ENCODE peak calls at places on chromosomes 7 and 10, in eight cellular contexts. L is neural progenitor cell; E is T-helper 17 cell; U is naive thymus-derived CD4-positive, alpha-beta T cell; P is astrocyte; J is gastrocnemius medialis; V is lung; C is AG04450. F is an unnamed sample.

GRCh38 chr7:117250801-117251200 is 72.1 kb downstream of the WNT2 start:
- DNase-seq in L (no peak), E (no peak), U (no peak), P (peak; percentile 71), J (no peak), V (no peak), C (no peak), F (no peak)

GRCh38 chr7:129574487-129574886 is 37.0 kb upstream of the NRF1 start:
- DNase-seq in L (no peak), E (no peak), U (no peak), P (peak; percentile 86), J (peak; percentile 22), V (no peak), C (peak; percentile 41), F (no peak)

GRCh38 chr10:29712108-29712507 is 77.3 kb upstream of the SVIL start:
- DNase-seq in L (peak; percentile 36), E (no peak), U (no peak), P (no peak), J (no peak), V (peak; percentile 25), C (no peak), F (no peak)

GRCh38 chr10:122448600-122448999 is 5.9 kb upstream of the ARMS2 start:
- DNase-seq in L (no peak), E (no peak), U (no peak), P (no peak), J (no peak), V (no peak), C (no peak), F (no peak)

GRCh38 chr10:34124522-34125035 is 690.5 kb downstream of the PARD3 start:
- DNase-seq in L (no peak), E (no peak), U (no peak), P (peak; percentile 64), J (peak; percentile 41), V (peak; percentile 41), C (no peak), F (no peak)

GRCh38 chr7:918441-919113 is 35.9 kb downstream of the ADAP1 start:
- DNase-seq in L (no peak), E (peak; percentile 8), U (no peak), P (no peak), J (peak; percentile 2), V (no peak), C (no peak), F (no peak)

GRCh38 chr7:41438919-41439882 is 263.7 kb downstream of the INHBA start:
- DNase-seq in L (no peak), E (no peak), U (no peak), P (no peak), J (no peak), V (no peak), C (no peak), F (no peak)

GRCh38 chr7:99539213-99539811 is 12.6 kb downstream of the FAM200A start:
- DNase-seq in L (no peak), E (no peak), U (no peak), P (no peak), J (no peak), V (no peak), C (no peak), F (no peak)

GRCh38 chr10:129725011-129725410 is 239.1 kb downstream of the EBF3 start:
- DNase-seq in L (no peak), E (no peak), U (no peak), P (no peak), J (no peak), V (no peak), C (no peak), F (no peak)

GRCh38 chr10:31320179-31320597 is 1.2 kb downstream of the ZEB1 start:
- DNase-seq in L (peak; percentile 63), E (peak; percentile 37), U (peak; percentile 51), P (peak; percentile 33), J (peak; percentile 50), V (peak; percentile 29), C (no peak), F (no peak)

GRCh38 chr7:147412782-147413186 is 1177.8 kb upstream of the C7orf33 start:
- DNase-seq in L (no peak), E (no peak), U (no peak), P (peak; percentile 86), J (no peak), V (no peak), C (peak; percentile 77), F (no peak)

GRCh38 chr7:40733578-40733977 is 598.8 kb downstream of the SUGCT start:
- DNase-seq in L (no peak), E (no peak), U (no peak), P (no peak), J (no peak), V (no peak), C (no peak), F (peak; percentile 25)

GRCh38 chr10:132319853-132320669 is 11.9 kb upstream of the LRRC27 start:
- DNase-seq in L (no peak), E (no peak), U (no peak), P (peak; percentile 87), J (peak; percentile 69), V (no peak), C (peak; percentile 67), F (no peak)

GRCh38 chr7:87926581-87927461 is 7.2 kb upstream of the ADAM22 start:
- DNase-seq in L (peak; percentile 43), E (no peak), U (no peak), P (peak; percentile 71), J (no peak), V (no peak), C (no peak), F (peak; percentile 42)

GRCh38 chr7:14430921-14431320 is 441.5 kb upstream of the ETV1 start:
- DNase-seq in L (peak; percentile 78), E (no peak), U (no peak), P (no peak), J (no peak), V (no peak), C (no peak), F (no peak)

GRCh38 chr7:14436878-14437277 is 447.4 kb upstream of the ETV1 start:
- DNase-seq in L (no peak), E (no peak), U (no peak), P (no peak), J (no peak), V (no peak), C (no peak), F (no peak)

GRCh38 chr7:14432936-14433335 is 443.5 kb upstream of the ETV1 start:
- DNase-seq in L (peak; percentile 92), E (no peak), U (no peak), P (no peak), J (no peak), V (no peak), C (no peak), F (no peak)
- H3K9me3 ChIP-seq in L (no peaks in the 10 kb centered on the region), E (no peaks in the 10 kb centered on the region), U (no peaks in the 10 kb centered on the region), P (no peaks in the 10 kb centered on the region), J (no peaks in the 10 kb centered on the region), V (no peaks in the 10 kb centered on the region), C (no peaks in the 10 kb centered on the region), F (no peaks in the 10 kb centered on the region)

GRCh38 chr7:13832346-13832745 is 157.1 kb downstream of the ETV1 start:
- DNase-seq in L (no peak), E (no peak), U (no peak), P (no peak), J (no peak), V (no peak), C (no peak), F (no peak)

GRCh38 chr7:13829231-13829630 is 160.2 kb downstream of the ETV1 start:
- DNase-seq in L (no peak), E (no peak), U (no peak), P (no peak), J (no peak), V (no peak), C (no peak), F (no peak)

GRCh38 chr7:13830604-13830915 is 158.9 kb downstream of the ETV1 start:
- DNase-seq in L (no peak), E (no peak), U (no peak), P (no peak), J (no peak), V (no peak), C (no peak), F (no peak)

GRCh38 chr7:13827716-13828115 is 161.8 kb downstream of the ETV1 start:
- DNase-seq in L (no peak), E (no peak), U (no peak), P (peak; percentile 61), J (no peak), V (no peak), C (no peak), F (no peak)

DNA sequence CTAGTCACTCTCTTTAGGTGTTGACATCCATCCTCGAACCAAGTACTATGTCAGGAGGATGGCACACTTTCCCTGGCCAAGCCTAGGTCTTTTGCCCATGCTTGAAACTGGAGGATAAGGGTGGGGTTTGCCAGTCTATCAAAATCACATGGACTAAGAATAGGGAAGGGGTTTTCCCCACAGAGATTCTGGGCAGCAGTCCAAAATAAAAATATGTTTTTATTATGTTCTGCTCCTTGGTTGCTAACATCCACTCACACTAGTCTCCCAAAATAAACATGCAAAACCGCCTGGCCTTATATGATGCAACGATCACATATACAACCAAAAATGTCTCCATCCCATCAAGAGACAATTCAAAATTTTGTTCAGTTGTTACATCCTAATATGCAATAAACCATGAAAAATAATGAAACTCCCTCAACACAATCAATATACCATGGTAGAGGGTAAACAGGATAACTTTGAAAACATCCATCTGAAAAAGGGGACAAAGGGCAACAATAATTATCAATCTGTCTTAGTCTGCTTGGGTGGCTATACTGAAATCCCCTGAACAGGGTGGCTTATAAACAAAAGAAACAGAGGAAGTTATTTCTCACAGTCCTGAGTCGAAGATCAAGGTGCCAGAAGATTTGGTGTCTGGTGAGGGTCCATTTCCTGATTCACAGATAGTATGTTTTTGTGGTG is 159.4 kb downstream of the ETV1 start:
- DNase-seq in L (no peak), E (no peak), U (no peak), P (peak; percentile 39), J (no peak), V (no peak), C (peak; percentile 61), F (no peak)
- H3K9me3 ChIP-seq in L (no peaks in the 10 kb centered on the region), E (no peaks in the 10 kb centered on the region), U (no peaks in the 10 kb centered on the region), P (no peaks in the 10 kb centered on the region), J (no peaks in the 10 kb centered on the region), V (no peaks in the 10 kb centered on the region), C (no peaks in the 10 kb centered on the region), F (no peaks in the 10 kb centered on the region)

DNA sequence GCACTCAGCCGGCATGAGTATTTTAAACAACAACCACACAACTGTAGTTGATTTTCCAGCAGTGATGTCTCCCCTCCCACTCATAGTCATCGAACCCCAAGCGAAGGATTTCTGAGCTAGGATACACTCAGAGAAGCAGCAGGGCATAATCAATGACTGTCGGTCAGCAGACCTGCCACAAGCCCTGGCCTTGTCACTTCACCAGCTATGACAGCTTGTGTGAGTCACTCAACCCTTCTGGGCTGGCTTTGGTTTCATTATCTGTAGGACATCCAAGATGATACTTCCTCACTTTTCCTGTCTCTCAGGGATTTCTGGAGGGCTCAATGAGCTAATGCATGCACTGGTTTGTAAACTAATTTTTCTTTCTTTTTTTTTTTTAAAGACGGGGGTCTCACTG is 22.0 kb upstream of the UBE3C start:
- DNase-seq in L (no peak), E (no peak), U (no peak), P (no peak), J (no peak), V (no peak), C (no peak), F (no peak)
- H3K9me3 ChIP-seq in L (no peaks in the 10 kb centered on the region), E (no peaks in the 10 kb centered on the region), U (no peaks in the 10 kb centered on the region), P (no peaks in the 10 kb centered on the region), J (no peaks in the 10 kb centered on the region), V (no peaks in the 10 kb centered on the region), C (peaks cover 3% of the 10 kb centered on the region), F (no peaks in the 10 kb centered on the region)

DNA sequence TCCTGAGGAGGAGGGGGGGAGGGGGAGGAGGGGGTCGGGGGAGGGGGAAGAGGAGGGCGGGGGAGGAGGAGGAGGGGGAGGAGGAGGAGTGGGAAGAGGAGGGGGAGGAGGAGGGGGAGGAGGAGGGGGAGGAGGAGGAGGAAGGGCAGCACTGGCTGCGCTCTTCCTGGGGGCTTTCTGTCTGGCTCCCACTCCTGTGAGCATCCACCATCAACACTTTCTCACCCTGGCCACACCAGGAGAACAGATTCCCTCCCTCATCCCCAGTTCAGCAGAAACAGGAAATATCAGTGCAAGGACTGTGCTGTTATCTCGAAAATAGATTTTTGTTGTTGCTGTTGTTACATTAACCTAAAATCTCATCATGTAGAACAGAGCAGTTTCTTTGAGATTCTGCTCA is 530.5 kb downstream of the ACTR3B start:
- DNase-seq in L (no peak), E (no peak), U (no peak), P (no peak), J (no peak), V (no peak), C (no peak), F (no peak)
- H3K9me3 ChIP-seq in L (no peaks in the 10 kb centered on the region), E (peaks cover 2% of the 10 kb centered on the region), U (no peaks in the 10 kb centered on the region), P (no peaks in the 10 kb centered on the region), J (no peaks in the 10 kb centered on the region), V (no peaks in the 10 kb centered on the region), C (peaks cover 23% of the 10 kb centered on the region), F (no peaks in the 10 kb centered on the region)